ENCODE peak calls at places on chromosomes 13 and 19, in nine cellular contexts. Y, N, X, L, B, Q, C, H and W are unnamed samples.

GRCh38 chr13:34174671-34175145 is 356.8 kb downstream of the RFC3 start:
- DNase-seq in Y (no peak), N (peak), X (no peak), L (no peak), B (no peak), Q (no peak), C (peak), H (no peak), W (no peak)

GRCh38 chr13:26811636-26812035 is 51.0 kb upstream of the GPR12 start:
- DNase-seq in Y (no peak), N (no peak), X (no peak), L (no peak), B (no peak), Q (no peak), C (no peak), H (no peak), W (no peak)

GRCh38 chr19:35528218-35529038 is at the start of gene SBSN:
- DNase-seq in Y (no peak), N (peak), X (no peak), L (no peak), B (no peak), Q (no peak), C (peak), H (no peak), W (no peak)

GRCh38 chr13:44128522-44128921 is 245.1 kb upstream of the SERP2 start:
- DNase-seq in Y (peak), N (peak), X (peak), L (no peak), B (no peak), Q (peak), C (no peak), H (no peak), W (no peak)

GRCh38 chr13:95948646-95949045 is 104.6 kb downstream of the UGGT2 start:
- DNase-seq in Y (no peak), N (no peak), X (no peak), L (no peak), B (no peak), Q (no peak), C (peak), H (no peak), W (no peak)

GRCh38 chr13:21104199-21105019 is 43.0 kb upstream of the LATS2 start:
- DNase-seq in Y (no peak), N (no peak), X (no peak), L (no peak), B (no peak), Q (no peak), C (no peak), H (no peak), W (no peak)

GRCh38 chr13:34886476-34886875 is 55.6 kb upstream of the NBEA start:
- DNase-seq in Y (no peak), N (no peak), X (no peak), L (no peak), B (no peak), Q (no peak), C (no peak), H (no peak), W (no peak)

GRCh38 chr13:30002577-30002976 is 152.2 kb upstream of the UBL3 start:
- DNase-seq in Y (no peak), N (peak), X (no peak), L (no peak), B (no peak), Q (no peak), C (peak), H (no peak), W (no peak)

GRCh38 chr13:33150146-33150545 is 133.9 kb downstream of the KL start:
- DNase-seq in Y (no peak), N (no peak), X (no peak), L (no peak), B (no peak), Q (no peak), C (peak), H (no peak), W (no peak)

GRCh38 chr19:46442808-46443450 is 14.2 kb upstream of the PNMA8C start:
- DNase-seq in Y (no peak), N (peak), X (no peak), L (peak), B (no peak), Q (no peak), C (peak), H (no peak), W (no peak)

DNA sequence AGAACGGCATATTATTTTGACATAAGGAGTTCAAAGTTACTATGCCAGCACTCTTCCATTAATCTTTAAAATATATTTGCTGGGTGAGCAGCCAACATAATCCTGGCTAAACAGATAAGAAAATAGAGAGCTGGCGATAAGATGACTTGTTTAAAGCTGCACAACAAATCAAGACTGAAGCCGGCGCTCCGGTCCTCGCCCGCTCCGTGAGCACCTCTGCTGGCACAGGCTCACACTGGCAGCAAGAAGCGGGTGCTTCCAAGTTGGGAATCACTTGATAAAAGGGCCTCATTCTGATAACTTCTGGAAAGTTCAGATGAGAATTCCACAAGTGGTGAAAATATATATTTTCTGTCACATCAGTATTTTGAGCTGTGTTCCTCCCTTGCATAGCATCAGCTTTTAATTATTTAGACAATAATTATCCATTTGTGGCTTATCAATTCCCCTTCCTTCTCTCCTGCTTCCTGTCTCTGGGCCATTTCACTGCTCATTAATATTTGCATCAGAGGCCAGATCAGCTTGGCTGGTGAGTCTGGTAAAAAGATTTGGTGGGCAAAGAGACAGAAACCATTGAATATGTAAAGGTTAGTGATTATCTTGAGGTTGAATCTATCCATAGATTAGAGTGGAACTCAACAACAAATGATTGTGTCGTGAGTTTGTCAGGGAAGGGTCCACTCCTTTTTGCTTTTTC is 205.3 kb downstream of the MZT1 start:
- DNase-seq in Y (no peak), N (no peak), X (no peak), L (peak), B (no peak), Q (no peak), C (no peak), H (no peak), W (no peak)
- TF ChIP-seq CTCF in Y (no peak), N (no peak), X (no peak), L (no peak), B (no peak), Q (no peak), C (no peak), H (no peak), W (no peak)

DNA sequence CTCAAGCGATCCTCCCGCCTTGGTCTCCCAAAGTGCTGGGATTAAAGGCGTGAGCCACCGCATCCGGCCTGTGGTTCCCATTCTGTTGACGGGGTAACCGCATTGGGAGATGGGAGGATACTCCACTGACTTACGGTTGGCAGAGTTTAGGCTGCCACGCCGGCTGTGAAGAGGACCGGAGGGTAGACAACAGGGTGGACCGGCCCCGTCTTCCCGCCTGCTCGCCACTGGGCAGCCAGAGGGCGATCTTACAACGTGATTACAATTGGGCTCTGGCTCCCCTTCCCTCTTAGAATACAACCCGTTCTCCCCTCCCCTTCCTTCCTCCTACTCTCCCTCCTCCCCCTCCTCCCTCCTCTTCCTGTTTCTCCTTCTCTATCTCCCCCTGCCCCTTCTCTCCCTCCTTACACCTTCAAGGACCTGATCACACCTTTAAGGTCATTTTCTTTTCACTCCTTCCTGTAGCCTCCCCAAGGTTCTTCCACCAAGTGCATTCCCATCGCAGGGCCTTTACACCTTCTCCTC is 957 bp upstream of the CCDC194 start:
- DNase-seq in Y (no peak), N (no peak), X (peak), L (no peak), B (no peak), Q (peak), C (peak), H (no peak), W (no peak)
- TF ChIP-seq CTCF in Y (peak), N (peak), X (peak), L (no peak), B (peak), Q (peak), C (peak), H (no peak), W (peak)

GRCh38 chr13:24272452-24273161 is 36.8 kb upstream of the C1QTNF9 start:
- DNase-seq in Y (no peak), N (no peak), X (no peak), L (no peak), B (no peak), Q (no peak), C (no peak), H (peak), W (no peak)
- TF ChIP-seq CTCF in Y (no peak), N (no peak), X (no peak), L (no peak), B (no peak), Q (no peak), C (no peak), H (no peak), W (no peak)

GRCh38 chr13:42883771-42884170 is 102.4 kb downstream of the FAM216B start:
- DNase-seq in Y (no peak), N (peak), X (peak), L (peak), B (no peak), Q (no peak), C (peak), H (no peak), W (no peak)
- TF ChIP-seq CTCF in Y (no peak), N (peak), X (peak), L (no peak), B (peak), Q (no peak), C (peak), H (no peak), W (no peak)

DNA sequence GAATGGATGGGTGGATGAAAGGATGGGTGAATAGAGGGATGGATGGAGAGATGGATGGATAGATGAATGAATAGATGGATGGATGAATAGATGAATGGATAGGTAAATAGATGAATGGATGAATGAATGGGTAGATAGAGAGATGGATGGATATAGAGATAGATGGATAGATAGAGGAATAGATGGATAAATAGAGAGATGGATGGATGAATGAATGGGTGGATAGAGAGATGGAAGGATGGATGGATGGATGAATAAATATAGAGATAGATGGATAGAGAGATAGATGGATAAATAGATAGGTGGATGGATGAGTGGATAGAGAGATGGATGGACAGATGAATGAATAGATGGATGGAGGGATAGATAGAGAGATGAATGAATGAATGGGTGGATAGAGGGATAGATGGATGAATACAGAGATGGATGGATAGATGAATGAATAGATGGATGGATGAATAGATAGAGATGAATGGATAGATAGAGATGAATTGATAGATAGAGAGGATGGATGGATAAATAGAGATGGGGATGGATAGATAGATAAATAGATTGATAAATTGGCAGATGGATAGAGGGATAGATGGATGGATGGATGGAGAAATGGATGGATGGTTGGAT is 106.7 kb upstream of the SOX1 start:
- DNase-seq in Y (no peak), N (no peak), X (no peak), L (no peak), B (no peak), Q (no peak), C (no peak), H (no peak), W (no peak)
- TF ChIP-seq CTCF in Y (no peak), N (no peak), X (no peak), L (no peak), B (no peak), Q (no peak), C (no peak), H (no peak), W (no peak)

GRCh38 chr19:39078436-39079200 is 5.5 kb upstream of the ACP7 start:
- DNase-seq in Y (no peak), N (peak), X (no peak), L (no peak), B (no peak), Q (no peak), C (peak), H (no peak), W (no peak)
- TF ChIP-seq CTCF in Y (no peak), N (no peak), X (no peak), L (no peak), B (no peak), Q (no peak), C (no peak), H (no peak), W (no peak)

DNA sequence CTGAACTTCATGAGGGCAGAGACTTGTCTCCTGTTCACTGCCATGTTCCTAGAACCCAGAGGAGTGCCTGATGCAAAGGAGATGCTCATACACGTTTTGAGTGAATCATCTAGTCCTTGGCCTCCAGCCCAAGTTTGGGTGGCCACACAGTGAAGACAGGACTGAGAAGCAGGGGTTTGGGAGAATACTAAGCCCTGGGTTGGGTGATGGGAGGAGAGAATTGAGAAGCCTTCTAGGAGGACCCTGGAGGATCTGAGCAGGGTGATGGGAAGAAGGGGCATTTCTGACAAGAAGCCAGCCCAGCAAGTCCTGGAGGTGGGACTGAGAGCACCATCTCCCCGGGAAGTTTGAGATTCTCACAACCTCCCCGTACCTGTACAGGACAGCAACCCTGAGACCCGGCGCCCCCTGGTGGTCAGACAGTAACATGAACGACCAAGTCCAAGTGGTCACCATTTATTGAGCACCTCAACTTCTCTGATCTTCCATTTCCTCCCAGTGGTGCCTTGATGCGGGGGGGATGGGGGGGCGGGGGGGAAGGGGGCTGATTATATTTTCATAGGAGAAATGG is 11.0 kb downstream of the CTU1 start:
- DNase-seq in Y (peak), N (peak), X (peak), L (peak), B (no peak), Q (peak), C (peak), H (no peak), W (peak)
- TF ChIP-seq CTCF in Y (peak), N (peak), X (peak), L (peak), B (peak), Q (peak), C (peak), H (peak), W (peak)

GRCh38 chr13:24625324-24625723 is 54.9 kb upstream of the ATP12A start:
- DNase-seq in Y (no peak), N (no peak), X (no peak), L (no peak), B (no peak), Q (no peak), C (no peak), H (no peak), W (no peak)

GRCh38 chr13:24626449-24626848 is 53.8 kb upstream of the ATP12A start:
- DNase-seq in Y (no peak), N (no peak), X (no peak), L (no peak), B (no peak), Q (no peak), C (no peak), H (no peak), W (no peak)

GRCh38 chr13:24627864-24628418 is 52.3 kb upstream of the ATP12A start:
- DNase-seq in Y (no peak), N (no peak), X (no peak), L (no peak), B (no peak), Q (no peak), C (no peak), H (no peak), W (no peak)

GRCh38 chr13:24625870-24626419 is 54.3 kb upstream of the ATP12A start:
- DNase-seq in Y (no peak), N (no peak), X (no peak), L (no peak), B (no peak), Q (no peak), C (no peak), H (no peak), W (no peak)

DNA sequence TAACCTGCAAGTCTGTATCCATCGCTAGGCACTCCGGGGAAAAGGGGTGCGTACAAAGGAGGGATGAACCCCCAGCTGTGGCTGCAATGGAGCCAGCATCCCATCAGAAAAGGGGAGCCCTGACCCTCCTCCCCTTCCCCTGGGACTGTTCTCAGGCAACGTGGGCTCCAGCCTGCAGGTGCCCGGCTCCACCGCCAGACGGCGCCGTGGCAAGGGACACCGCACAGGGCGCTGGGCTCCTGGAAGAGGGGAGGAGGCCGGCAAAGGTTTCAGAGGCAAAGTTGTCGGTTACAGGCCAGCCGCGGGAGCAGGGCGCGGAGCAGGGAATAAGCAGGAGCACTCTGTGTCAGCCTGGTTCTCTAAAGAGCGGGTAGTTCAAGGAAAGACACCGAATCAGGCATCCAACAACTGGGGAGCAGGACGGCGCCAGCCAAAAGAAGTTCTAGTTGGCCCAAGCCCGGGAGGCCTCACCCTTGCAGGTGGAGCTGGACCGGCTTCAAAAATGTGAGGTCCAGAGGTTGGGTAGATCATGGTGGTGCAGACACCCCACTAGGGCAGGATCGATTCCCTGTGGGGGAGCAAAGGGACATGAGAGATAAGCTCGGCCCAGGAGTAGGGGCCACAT is 53.0 kb upstream of the ATP12A start:
- DNase-seq in Y (no peak), N (no peak), X (no peak), L (peak), B (no peak), Q (no peak), C (no peak), H (no peak), W (peak)
- TF ChIP-seq CTCF in Y (peak), N (peak), X (no peak), L (peak), B (peak), Q (no peak), C (peak), H (no peak), W (peak)

GRCh38 chr19:13718733-13719132 is 45.6 kb upstream of the MRI1 start:
- DNase-seq in Y (peak), N (no peak), X (no peak), L (peak), B (no peak), Q (no peak), C (peak), H (no peak), W (no peak)
- TF ChIP-seq CTCF in Y (peak), N (peak), X (no peak), L (no peak), B (no peak), Q (peak), C (no peak), H (no peak), W (no peak)